ENCODE peak calls at places on chromosomes 5 and 9, in eight cellular contexts. C is SHP77; T is LHCN-M2; Y is PC-9; O is stimulated activated CD8-positive, alpha-beta memory T cell treated with anti-CD3 and anti-CD28 coated beads, Interleukin-2, amount 100 ng/mL, for 1 hour; H is lung; U is occipital lobe; I is activated CD8-positive, alpha-beta T cell treated with anti-CD3 and anti-CD28 coated beads for 36 hours. A is an unnamed sample.

GRCh38 chr5:112687306-112687705 is 50.4 kb upstream of the APC start:
- DNase-seq in C (no peak), T (no peak), Y (no peak), O (no peak), H (no peak), U (no peak), I (no peak), A (no peak)

GRCh38 chr9:71763752-71764332 is 4.5 kb downstream of the CEMIP2 start:
- DNase-seq in C (no peak), T (peak; percentile 45), Y (no peak), O (no peak), H (no peak), U (no peak), I (no peak), A (no peak)

GRCh38 chr5:181281077-181281983 is 20.4 kb upstream of the TRIM52 start:
- DNase-seq in C (no peak), T (no peak), Y (no peak), O (no peak), H (no peak), U (no peak), I (no peak), A (no peak)

GRCh38 chr5:37435261-37435660 is 56.1 kb downstream of the WDR70 start:
- DNase-seq in C (no peak), T (peak; percentile 36), Y (no peak), O (no peak), H (no peak), U (no peak), I (no peak), A (no peak)

GRCh38 chr9:69976165-69976564 is 67.5 kb upstream of the MAMDC2 start:
- DNase-seq in C (no peak), T (peak; percentile 99), Y (no peak), O (no peak), H (no peak), U (no peak), I (no peak), A (no peak)

GRCh38 chr5:68406767-68407232 is 191.2 kb downstream of the PIK3R1 start:
- DNase-seq in C (no peak), T (no peak), Y (peak; percentile 7), O (no peak), H (no peak), U (no peak), I (no peak), A (peak; percentile 53)

GRCh38 chr9:18668944-18669343 is 195.0 kb downstream of the ADAMTSL1 start:
- DNase-seq in C (no peak), T (no peak), Y (no peak), O (no peak), H (no peak), U (no peak), I (no peak), A (no peak)

GRCh38 chr5:58459276-58459859 is 518 bp downstream of the PLK2 start:
- DNase-seq in C (peak; percentile 65), T (peak; percentile 52), Y (peak; percentile 34), O (no peak), H (no peak), U (no peak), I (no peak), A (no peak)

GRCh38 chr9:125966456-125966855 is 219.3 kb downstream of the PBX3 start:
- DNase-seq in C (no peak), T (no peak), Y (no peak), O (no peak), H (no peak), U (no peak), I (no peak), A (no peak)

A was measured in CD14-positive monocyte.